ENCODE peak calls at places on chromosomes 7 and 10, in six cellular contexts. K is trophoblast cell, Z is mesendoderm, T is IMR-90, X is H1, M is mesenchymal stem cell. P is an unnamed sample. For H3K36me3, the result is how much of the 10 kb centered on the place peaks cover.

GRCh38 chr7:47361746-47362215 is 220.1 kb downstream of the TNS3 start:
- DNase-seq in K (peak), Z (no peak), T (peak), X (no peak), M (peak), P (no peak)

GRCh38 chr10:98267069-98267893 is 713 bp downstream of the LOXL4 start:
- DNase-seq in K (no peak), Z (no peak), T (no peak), X (no peak), M (no peak), P (no peak)

GRCh38 chr10:79058899-79059771 is 9.6 kb upstream of the ZMIZ1 start:
- DNase-seq in K (no peak), Z (peak), T (no peak), X (no peak), M (no peak), P (no peak)

GRCh38 chr7:27901028-27901760 is 161.2 kb downstream of the TAX1BP1 start:
- DNase-seq in K (peak), Z (no peak), T (peak), X (no peak), M (peak), P (no peak)

GRCh38 chr10:97549587-97550322 is 22.8 kb upstream of the ANKRD2 start:
- DNase-seq in K (peak), Z (peak), T (no peak), X (no peak), M (peak), P (no peak)

GRCh38 chr7:142853739-142854504 is 954 bp upstream of the EPHB6 start:
- DNase-seq in K (peak), Z (peak), T (peak), X (peak), M (peak), P (peak)

GRCh38 chr10:10872035-10872673 is 145.5 kb upstream of the CELF2 start:
- DNase-seq in K (peak), Z (peak), T (peak), X (no peak), M (peak), P (no peak)

GRCh38 chr7:3117488-3118228 is 74.0 kb upstream of the CARD11 start:
- DNase-seq in K (no peak), Z (peak), T (no peak), X (no peak), M (no peak), P (no peak)

GRCh38 chr10:12471135-12471534 is 121.8 kb downstream of the CAMK1D start:
- DNase-seq in K (no peak), Z (no peak), T (no peak), X (no peak), M (no peak), P (no peak)

GRCh38 chr10:1368772-1369171 is 312.6 kb downstream of the WDR37 start:
- DNase-seq in K (peak), Z (peak), T (no peak), X (peak), M (peak), P (peak)

GRCh38 chr7:158351051-158351450 is 236.6 kb downstream of the PTPRN2 start:
- DNase-seq in K (peak), Z (no peak), T (no peak), X (no peak), M (no peak), P (no peak)

GRCh38 chr10:126569513-126570447 is 100.7 kb downstream of the C10orf90 start:
- DNase-seq in K (peak), Z (peak), T (peak), X (no peak), M (peak), P (no peak)

GRCh38 chr10:82643601-82644000 is 768.6 kb downstream of the NRG3 start:
- DNase-seq in K (peak), Z (no peak), T (no peak), X (no peak), M (peak), P (no peak)

GRCh38 chr7:64638822-64639221 is 27.1 kb upstream of the ZNF107 start:
- DNase-seq in K (no peak), Z (no peak), T (no peak), X (no peak), M (no peak), P (no peak)

GRCh38 chr10:78726171-78726570 is 342.6 kb upstream of the ZMIZ1 start:
- DNase-seq in K (no peak), Z (no peak), T (no peak), X (no peak), M (no peak), P (no peak)

GRCh38 chr10:2867788-2868299 is 199.5 kb upstream of the PFKP start:
- DNase-seq in K (no peak), Z (no peak), T (no peak), X (no peak), M (no peak), P (no peak)

GRCh38 chr10:6215683-6216484 is 13.2 kb downstream of the PFKFB3 start:
- DNase-seq in K (no peak), Z (no peak), T (no peak), X (no peak), M (no peak), P (no peak)

GRCh38 chr10:6214612-6215011 is 11.9 kb downstream of the PFKFB3 start:
- DNase-seq in K (no peak), Z (no peak), T (no peak), X (no peak), M (no peak), P (no peak)

GRCh38 chr10:6213908-6214307 is 11.2 kb downstream of the PFKFB3 start:
- DNase-seq in K (no peak), Z (peak), T (no peak), X (no peak), M (no peak), P (no peak)

GRCh38 chr10:6216916-6217315 is 14.2 kb downstream of the PFKFB3 start:
- DNase-seq in K (no peak), Z (no peak), T (no peak), X (no peak), M (no peak), P (no peak)

DNA sequence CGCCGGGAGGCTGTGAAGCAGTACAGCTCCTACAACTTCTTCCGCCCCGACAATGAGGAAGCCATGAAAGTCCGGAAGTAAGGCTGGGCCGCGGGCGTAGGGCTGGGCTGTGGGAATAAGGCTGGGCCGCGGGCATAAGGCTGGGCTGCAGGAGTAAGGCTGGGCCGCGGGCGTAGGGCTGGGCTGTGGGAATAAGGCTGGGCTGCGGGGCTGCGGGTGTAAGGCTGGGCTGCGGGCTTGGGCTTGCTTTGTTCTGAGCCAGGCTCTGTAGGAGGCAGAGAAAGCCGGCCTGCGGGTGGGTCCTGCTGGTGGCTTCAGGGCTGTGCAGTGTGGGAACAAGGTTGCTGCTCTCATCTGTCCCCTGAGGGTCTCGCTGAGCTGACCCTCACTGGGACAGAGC is 12.5 kb downstream of the PFKFB3 start:
- DNase-seq in K (peak), Z (no peak), T (no peak), X (no peak), M (no peak), P (no peak)
- H3K36me3 ChIP-seq in K (half or more), Z (under half), T (half or more), X (under half), M (half or more), P (half or more)

DNA sequence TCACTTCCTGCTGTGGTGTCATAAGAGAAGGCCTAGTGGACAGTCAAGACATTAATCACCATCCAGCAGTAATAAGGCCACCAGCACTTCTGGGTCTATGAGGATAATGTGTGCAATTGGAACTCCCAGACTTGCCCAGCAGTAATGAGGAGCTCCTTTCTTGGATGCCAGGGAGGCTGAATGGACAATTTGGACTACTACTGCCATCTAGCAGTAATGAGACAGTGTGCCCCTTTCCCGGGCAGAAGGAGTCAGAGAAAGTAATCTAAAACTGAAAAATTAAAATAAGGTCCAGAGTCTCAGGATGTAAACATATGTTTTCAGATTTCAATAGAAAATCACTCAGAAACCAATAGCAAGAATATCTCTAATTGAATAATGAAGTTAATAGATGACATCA is 400.4 kb downstream of the CDC14C start:
- DNase-seq in K (no peak), Z (peak), T (no peak), X (no peak), M (peak), P (no peak)
- H2AK5ac ChIP-seq in K (no peak), Z (no peak), T (no peak), X (no peak), M (no peak), P (no peak)

DNA sequence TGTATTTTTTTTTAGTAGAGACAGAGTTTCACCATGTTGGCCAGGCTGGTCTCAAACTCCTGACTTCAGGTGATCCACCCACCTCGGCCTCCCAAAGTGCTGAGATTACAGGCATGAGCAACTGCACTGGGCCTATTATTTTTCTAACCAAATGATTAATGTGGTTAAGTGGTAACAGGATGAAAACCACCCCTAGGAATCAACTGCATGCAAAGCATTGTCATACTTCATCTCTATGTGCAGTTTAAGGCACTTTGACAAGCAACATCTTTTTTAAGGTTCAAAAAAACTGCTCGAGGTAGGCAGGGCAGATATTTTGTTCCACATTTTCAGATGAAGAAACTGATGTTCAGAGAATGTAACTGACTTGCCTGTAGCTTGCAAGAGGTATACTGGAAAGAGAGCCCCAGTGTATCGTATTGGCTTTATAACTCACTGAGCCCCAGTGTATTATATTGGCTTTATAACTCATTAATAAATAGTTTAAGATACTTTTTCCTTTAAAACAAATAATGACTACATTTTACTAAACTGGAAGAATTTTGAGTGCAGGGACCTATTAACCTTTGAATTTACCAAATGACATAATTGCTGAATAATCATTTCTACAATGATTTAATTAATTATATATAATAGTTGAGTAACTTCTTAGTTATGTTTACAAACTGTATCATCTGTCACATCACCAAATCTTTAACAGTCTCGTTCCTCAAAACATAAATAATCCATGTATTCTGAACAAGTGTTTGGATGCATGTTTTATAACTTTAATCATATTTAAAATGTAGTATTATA is 38.1 kb downstream of the RTKN2 start:
- DNase-seq in K (no peak), Z (no peak), T (peak), X (no peak), M (no peak), P (no peak)
- H3K36me3 ChIP-seq in K (under half), Z (under half), T (under half), X (under half), M (under half), P (under half)

DNA sequence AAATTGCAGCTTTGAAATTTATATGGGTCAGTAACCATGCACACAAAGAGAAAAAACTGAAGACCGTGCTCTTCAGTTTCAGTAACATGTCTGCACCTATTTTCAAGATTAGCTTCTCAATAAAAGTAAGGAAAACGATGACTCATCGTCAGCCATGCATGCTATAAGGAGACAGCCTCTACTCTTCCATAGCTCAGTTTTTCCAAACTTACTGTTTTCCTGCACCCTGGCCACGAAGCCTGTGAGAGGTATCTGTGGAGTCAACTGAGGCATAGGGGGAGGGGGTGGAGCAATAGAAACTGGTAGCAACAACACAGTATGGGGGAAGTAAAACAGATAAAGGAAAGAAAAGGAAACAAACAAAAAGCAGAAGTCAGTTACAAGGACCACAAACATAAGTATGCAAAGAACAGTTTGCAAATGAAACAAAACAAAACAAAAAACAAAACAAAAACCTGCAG is 58.0 kb downstream of the PDSS1 start:
- DNase-seq in K (no peak), Z (peak), T (peak), X (no peak), M (peak), P (no peak)
- H2AK5ac ChIP-seq in K (no peak), Z (no peak), T (no peak), X (no peak), M (no peak), P (no peak)